ENCODE peak calls at places on chromosomes 4 and X, in six cellular contexts. X is NCI-H1105 treated with DMSO at 0.1 percent for 48 hours; H is bronchial epithelial cell; L is HEK293T; P is amniotic epithelial cell; Q is activated naive CD8-positive, alpha-beta T cell treated with anti-CD3 and anti-CD28 coated beads, Interleukin-2, amount 50 U/mL, for 24 hours. D is an unnamed sample.

GRCh38 chrX:124680287-124680686 is 333.9 kb downstream of the SH2D1A start:
- DNase-seq in X (no peak), P (no peak), H (no peak), Q (no peak), L (no peak), D (no peak)

GRCh38 chr4:11106190-11106589 is 322.5 kb downstream of the HS3ST1 start:
- DNase-seq in Q (no peak), H (peak; percentile 82), X (no peak), P (peak; percentile 1), L (no peak), D (no peak)

GRCh38 chrX:81120936-81121351 is 80.8 kb downstream of the HMGN5 start:
- DNase-seq in X (peak; percentile 32), H (peak; percentile 47), L (peak; percentile 39), Q (peak; percentile 24), P (peak; percentile 46), D (peak; percentile 62)

GRCh38 chr4:122252584-122252983 is 100.5 kb downstream of the BLTP1 start:
- DNase-seq in P (no peak), X (no peak), H (no peak), L (no peak), Q (no peak), D (no peak)

GRCh38 chr4:74267998-74268606 is 40.2 kb upstream of the EPGN start:
- DNase-seq in Q (no peak), X (peak; percentile 30), H (peak; percentile 89), L (no peak), P (peak; percentile 89), D (peak; percentile 98)

GRCh38 chr4:26005764-26006163 is 91.7 kb downstream of the SMIM20 start:
- DNase-seq in X (no peak), L (no peak), Q (no peak), H (no peak), P (no peak), D (no peak)

GRCh38 chr4:102717448-102718092 is 43.2 kb downstream of the MANBA start:
- DNase-seq in X (no peak), H (peak; percentile 82), P (peak; percentile 59), Q (no peak), L (no peak), D (peak; percentile 88)

GRCh38 chr4:174669278-174669677 is 147.0 kb upstream of the HPGD start:
- DNase-seq in X (no peak), Q (no peak), H (peak; percentile 97), P (peak; percentile 97), L (no peak), D (peak; percentile 95)

GRCh38 chr4:180823116-180823515 is 1420.1 kb upstream of the TENM3 start:
- DNase-seq in L (no peak), Q (no peak), P (no peak), H (no peak), X (no peak), D (peak; percentile 81)

GRCh38 chr4:97548186-97548585 is 595.1 kb downstream of the STPG2 start:
- DNase-seq in L (no peak), Q (no peak), X (no peak), H (no peak), P (no peak), D (no peak)

GRCh38 chr4:67871867-67872266 is 11.9 kb downstream of the TMPRSS11D start:
- DNase-seq in P (peak; percentile 62), X (peak; percentile 34), Q (no peak), H (peak; percentile 78), L (peak; percentile 38), D (peak; percentile 69)

GRCh38 chr4:31793907-31794306 is 1073.7 kb downstream of the PCDH7 start:
- DNase-seq in X (no peak), P (peak; percentile 21), H (no peak), L (no peak), Q (no peak), D (no peak)

GRCh38 chrX:17024896-17025295 is 78.4 kb downstream of the REPS2 start:
- DNase-seq in X (no peak), L (no peak), P (no peak), H (no peak), Q (no peak), D (peak; percentile 85)

GRCh38 chr4:161991811-161992210 is 172.0 kb downstream of the FSTL5 start:
- DNase-seq in X (no peak), Q (no peak), P (no peak), L (no peak), H (no peak), D (no peak)